ENCODE peak calls at places on chromosomes 6 and 20, in seven cellular contexts. One of them, this sample, is unnamed.
A peak's percentile ranks its signal among the peaks of the same experiment; 100 is the strongest.

GRCh38 chr20:17859616-17860232 is 108.9 kb downstream of the SNX5 start:
- DNase-seq in breast epithelium: no peak
- DNase-seq in transverse colon: no peak
- DNase-seq in foreskin fibroblast: no peak
- DNase-seq in CD4-positive, alpha-beta memory T cell: peak; percentile 22
- DNase-seq in epithelial cell of esophagus: no peak
- DNase-seq in left ventricle myocardium inferior: peak; percentile 44
- DNase-seq in this sample: no peak

GRCh38 chr6:40545954-40546353 is 41.2 kb downstream of the LRFN2 start:
- DNase-seq in breast epithelium: no peak
- DNase-seq in transverse colon: no peak
- DNase-seq in foreskin fibroblast: no peak
- DNase-seq in CD4-positive, alpha-beta memory T cell: no peak
- DNase-seq in epithelial cell of esophagus: no peak
- DNase-seq in left ventricle myocardium inferior: no peak
- DNase-seq in this sample: no peak

GRCh38 chr6:154960299-154960796 is 34.8 kb upstream of the TIAM2 start:
- DNase-seq in breast epithelium: no peak
- DNase-seq in transverse colon: peak; percentile 60
- DNase-seq in foreskin fibroblast: no peak
- DNase-seq in CD4-positive, alpha-beta memory T cell: no peak
- DNase-seq in epithelial cell of esophagus: no peak
- DNase-seq in left ventricle myocardium inferior: peak; percentile 19
- DNase-seq in this sample: no peak

GRCh38 chr6:1436334-1437306 is 47.2 kb downstream of the FOXF2 start:
- DNase-seq in breast epithelium: no peak
- DNase-seq in transverse colon: peak; percentile 31
- DNase-seq in foreskin fibroblast: peak; percentile 61
- DNase-seq in CD4-positive, alpha-beta memory T cell: peak; percentile 52
- DNase-seq in epithelial cell of esophagus: peak; percentile 69
- DNase-seq in left ventricle myocardium inferior: no peak
- DNase-seq in this sample: peak; percentile 64

GRCh38 chr6:42498473-42499128 is 46.9 kb upstream of the TRERF1 start:
- DNase-seq in breast epithelium: no peak
- DNase-seq in transverse colon: peak; percentile 28
- DNase-seq in foreskin fibroblast: no peak
- DNase-seq in CD4-positive, alpha-beta memory T cell: no peak
- DNase-seq in epithelial cell of esophagus: no peak
- DNase-seq in left ventricle myocardium inferior: peak; percentile 37
- DNase-seq in this sample: no peak

GRCh38 chr20:57716202-57716601 is 6.4 kb upstream of the PMEPA1 start:
- DNase-seq in breast epithelium: no peak
- DNase-seq in transverse colon: no peak
- DNase-seq in foreskin fibroblast: peak; percentile 67
- DNase-seq in CD4-positive, alpha-beta memory T cell: no peak
- DNase-seq in epithelial cell of esophagus: peak; percentile 89
- DNase-seq in left ventricle myocardium inferior: no peak
- DNase-seq in this sample: no peak

GRCh38 chr20:16904751-16905150 is 156.6 kb downstream of the OTOR start:
- DNase-seq in breast epithelium: no peak
- DNase-seq in transverse colon: no peak
- DNase-seq in foreskin fibroblast: no peak
- DNase-seq in CD4-positive, alpha-beta memory T cell: no peak
- DNase-seq in epithelial cell of esophagus: no peak
- DNase-seq in left ventricle myocardium inferior: no peak
- DNase-seq in this sample: no peak

GRCh38 chr6:4133941-4134838 is 1.2 kb downstream of the ECI2 start:
- DNase-seq in breast epithelium: no peak
- DNase-seq in transverse colon: peak; percentile 29
- DNase-seq in foreskin fibroblast: no peak
- DNase-seq in CD4-positive, alpha-beta memory T cell: peak; percentile 19
- DNase-seq in epithelial cell of esophagus: peak; percentile 11
- DNase-seq in left ventricle myocardium inferior: peak; percentile 26
- DNase-seq in this sample: peak; percentile 43

GRCh38 chr6:115675443-115675842 is 385.2 kb downstream of the FRK start:
- DNase-seq in breast epithelium: no peak
- DNase-seq in transverse colon: no peak
- DNase-seq in foreskin fibroblast: no peak
- DNase-seq in CD4-positive, alpha-beta memory T cell: no peak
- DNase-seq in epithelial cell of esophagus: no peak
- DNase-seq in left ventricle myocardium inferior: no peak
- DNase-seq in this sample: no peak

GRCh38 chr6:38571721-38572120 is 68.0 kb downstream of the BTBD9 start:
- DNase-seq in breast epithelium: no peak
- DNase-seq in transverse colon: no peak
- DNase-seq in foreskin fibroblast: no peak
- DNase-seq in CD4-positive, alpha-beta memory T cell: no peak
- DNase-seq in epithelial cell of esophagus: no peak
- DNase-seq in left ventricle myocardium inferior: no peak
- DNase-seq in this sample: no peak

GRCh38 chr6:692356-692851 is 535 bp downstream of the EXOC2 start:
- DNase-seq in breast epithelium: no peak
- DNase-seq in transverse colon: peak; percentile 64
- DNase-seq in foreskin fibroblast: peak; percentile 24
- DNase-seq in CD4-positive, alpha-beta memory T cell: peak; percentile 81
- DNase-seq in epithelial cell of esophagus: peak; percentile 79
- DNase-seq in left ventricle myocardium inferior: peak; percentile 37
- DNase-seq in this sample: peak; percentile 78

GRCh38 chr20:3459881-3460307 is 10.9 kb upstream of the ATRN start:
- DNase-seq in breast epithelium: no peak
- DNase-seq in transverse colon: no peak
- DNase-seq in foreskin fibroblast: no peak
- DNase-seq in CD4-positive, alpha-beta memory T cell: no peak
- DNase-seq in epithelial cell of esophagus: no peak
- DNase-seq in left ventricle myocardium inferior: no peak
- DNase-seq in this sample: no peak

GRCh38 chr6:3575166-3575565 is 118.3 kb upstream of the SLC22A23 start:
- DNase-seq in breast epithelium: no peak
- DNase-seq in transverse colon: no peak
- DNase-seq in foreskin fibroblast: no peak
- DNase-seq in CD4-positive, alpha-beta memory T cell: no peak
- DNase-seq in epithelial cell of esophagus: no peak
- DNase-seq in left ventricle myocardium inferior: no peak
- DNase-seq in this sample: no peak

GRCh38 chr20:61808497-61808896 is 257.2 kb downstream of the TAF4 start:
- DNase-seq in breast epithelium: no peak
- DNase-seq in transverse colon: no peak
- DNase-seq in foreskin fibroblast: no peak
- DNase-seq in CD4-positive, alpha-beta memory T cell: no peak
- DNase-seq in epithelial cell of esophagus: no peak
- DNase-seq in left ventricle myocardium inferior: no peak
- DNase-seq in this sample: no peak

GRCh38 chr6:107179004-107179403 is 63.7 kb upstream of the BEND3 start:
- DNase-seq in breast epithelium: no peak
- DNase-seq in transverse colon: no peak
- DNase-seq in foreskin fibroblast: peak; percentile 10
- DNase-seq in CD4-positive, alpha-beta memory T cell: no peak
- DNase-seq in epithelial cell of esophagus: peak; percentile 39
- DNase-seq in left ventricle myocardium inferior: no peak
- DNase-seq in this sample: peak; percentile 12

GRCh38 chr6:159109391-159109790 is 59.8 kb upstream of the FNDC1 start:
- DNase-seq in breast epithelium: no peak
- DNase-seq in transverse colon: no peak
- DNase-seq in foreskin fibroblast: no peak
- DNase-seq in CD4-positive, alpha-beta memory T cell: no peak
- DNase-seq in epithelial cell of esophagus: no peak
- DNase-seq in left ventricle myocardium inferior: no peak
- DNase-seq in this sample: no peak

GRCh38 chr6:22892452-22892851 is 323.1 kb downstream of the HDGFL1 start:
- DNase-seq in breast epithelium: no peak
- DNase-seq in transverse colon: no peak
- DNase-seq in foreskin fibroblast: peak; percentile 83
- DNase-seq in CD4-positive, alpha-beta memory T cell: no peak
- DNase-seq in epithelial cell of esophagus: peak; percentile 97
- DNase-seq in left ventricle myocardium inferior: no peak
- DNase-seq in this sample: no peak

GRCh38 chr6:136347847-136348246 is 58.2 kb upstream of the BCLAF1 start:
- DNase-seq in breast epithelium: no peak
- DNase-seq in transverse colon: no peak
- DNase-seq in foreskin fibroblast: peak; percentile 6
- DNase-seq in CD4-positive, alpha-beta memory T cell: no peak
- DNase-seq in epithelial cell of esophagus: peak; percentile 82
- DNase-seq in left ventricle myocardium inferior: no peak
- DNase-seq in this sample: no peak

GRCh38 chr6:148513145-148514071 is 170.8 kb downstream of the SASH1 start:
- DNase-seq in breast epithelium: no peak
- DNase-seq in transverse colon: no peak
- DNase-seq in foreskin fibroblast: peak; percentile 71
- DNase-seq in CD4-positive, alpha-beta memory T cell: no peak
- DNase-seq in epithelial cell of esophagus: no peak
- DNase-seq in left ventricle myocardium inferior: no peak
- DNase-seq in this sample: no peak

GRCh38 chr6:151088599-151088935 is 151.2 kb upstream of the AKAP12 start:
- DNase-seq in breast epithelium: no peak
- DNase-seq in transverse colon: no peak
- DNase-seq in foreskin fibroblast: no peak
- DNase-seq in CD4-positive, alpha-beta memory T cell: no peak
- DNase-seq in epithelial cell of esophagus: no peak
- DNase-seq in left ventricle myocardium inferior: no peak
- DNase-seq in this sample: no peak

DNA sequence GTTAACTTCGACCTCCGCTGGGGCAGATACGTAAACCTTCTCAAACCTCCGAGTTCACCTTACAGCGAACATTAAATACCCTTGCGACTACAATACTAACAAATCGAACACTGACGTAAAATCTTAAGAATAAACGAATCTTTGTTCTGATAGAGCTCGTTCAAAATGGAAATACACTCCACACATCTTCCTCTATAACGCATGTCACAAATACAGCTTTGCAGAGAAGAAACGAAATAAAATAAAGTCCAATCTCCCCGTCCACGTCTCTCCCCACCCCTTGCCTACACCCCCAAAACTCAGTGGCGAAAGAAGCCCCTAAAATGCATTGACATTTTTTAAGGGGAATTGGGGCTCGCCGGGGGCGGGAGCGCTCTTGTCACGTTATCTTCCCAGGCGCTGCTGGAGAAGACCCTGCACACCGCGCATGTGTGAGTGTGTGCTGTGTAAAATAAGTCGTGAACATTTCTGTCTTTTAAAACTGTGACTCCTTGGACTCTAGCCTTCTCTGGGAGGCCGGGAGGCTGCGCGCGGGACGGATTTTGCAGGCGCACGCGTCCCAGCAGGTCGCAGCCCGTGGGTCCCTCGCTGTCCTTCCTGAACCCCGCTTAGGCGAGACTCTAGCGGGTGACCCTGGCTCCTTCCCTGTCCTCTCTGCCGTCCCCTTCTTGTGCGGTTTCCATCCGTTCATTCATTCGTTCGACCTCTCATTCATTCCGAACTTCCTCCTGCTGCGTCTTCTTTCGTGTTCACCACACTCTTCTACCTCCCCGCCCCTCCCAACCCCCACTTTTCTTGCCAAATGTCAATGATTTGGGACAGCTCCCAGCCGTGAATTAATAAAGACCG is 2.4 kb downstream of the NRN1 start:
- DNase-seq in breast epithelium: no peak
- DNase-seq in transverse colon: no peak
- DNase-seq in foreskin fibroblast: no peak
- DNase-seq in CD4-positive, alpha-beta memory T cell: no peak
- DNase-seq in epithelial cell of esophagus: no peak
- DNase-seq in left ventricle myocardium inferior: no peak
- DNase-seq in this sample: no peak
- H3K4me3 ChIP-seq in breast epithelium: peak overlapping the region; percentile 57
- H3K4me3 ChIP-seq in transverse colon: peak overlapping the region; percentile 47
- H3K4me3 ChIP-seq in foreskin fibroblast: peak overlapping the region; percentile 7
- H3K4me3 ChIP-seq in CD4-positive, alpha-beta memory T cell: peak overlapping the region; percentile 0
- H3K4me3 ChIP-seq in epithelial cell of esophagus: no peak overlapping the region
- H3K4me3 ChIP-seq in left ventricle myocardium inferior: peak overlapping the region; percentile 64
- H3K4me3 ChIP-seq in this sample: peak overlapping the region; percentile 2

DNA sequence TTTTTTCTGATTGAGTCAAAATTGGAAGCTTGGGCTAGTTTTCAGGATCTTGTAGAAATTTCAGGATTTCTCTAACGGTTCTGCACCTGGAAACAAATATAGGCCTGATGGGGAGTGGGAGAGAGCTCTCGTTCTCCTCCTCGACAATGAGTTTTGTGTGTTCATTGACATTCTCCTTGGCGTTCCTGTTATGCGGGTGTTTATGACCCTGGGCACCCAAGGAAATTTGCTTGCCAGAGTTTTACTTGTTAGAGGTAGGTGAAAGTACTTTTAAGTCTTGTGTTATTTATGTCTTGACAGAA is 2.2 kb downstream of the ASXL1 start:
- DNase-seq in breast epithelium: no peak
- DNase-seq in transverse colon: no peak
- DNase-seq in foreskin fibroblast: no peak
- DNase-seq in CD4-positive, alpha-beta memory T cell: no peak
- DNase-seq in epithelial cell of esophagus: no peak
- DNase-seq in left ventricle myocardium inferior: no peak
- DNase-seq in this sample: no peak
- H3K4me3 ChIP-seq in breast epithelium: peak overlapping the region; percentile 81
- H3K4me3 ChIP-seq in transverse colon: peak overlapping the region; percentile 99
- H3K4me3 ChIP-seq in foreskin fibroblast: peak overlapping the region; percentile 75
- H3K4me3 ChIP-seq in CD4-positive, alpha-beta memory T cell: peak overlapping the region; percentile 77
- H3K4me3 ChIP-seq in epithelial cell of esophagus: peak overlapping the region; percentile 92
- H3K4me3 ChIP-seq in left ventricle myocardium inferior: peak overlapping the region; percentile 97
- H3K4me3 ChIP-seq in this sample: peak overlapping the region; percentile 93

GRCh38 chr6:75494290-75494689 is 690 bp upstream of the FILIP1 start:
- DNase-seq in breast epithelium: no peak
- DNase-seq in transverse colon: no peak
- DNase-seq in foreskin fibroblast: no peak
- DNase-seq in CD4-positive, alpha-beta memory T cell: no peak
- DNase-seq in epithelial cell of esophagus: no peak
- DNase-seq in left ventricle myocardium inferior: no peak
- DNase-seq in this sample: no peak

GRCh38 chr6:75492769-75493168 is 831 bp downstream of the FILIP1 start:
- DNase-seq in breast epithelium: no peak
- DNase-seq in transverse colon: no peak
- DNase-seq in foreskin fibroblast: no peak
- DNase-seq in CD4-positive, alpha-beta memory T cell: no peak
- DNase-seq in epithelial cell of esophagus: no peak
- DNase-seq in left ventricle myocardium inferior: no peak
- DNase-seq in this sample: peak; percentile 75

GRCh38 chr6:75489025-75489424 is 4.6 kb downstream of the FILIP1 start:
- DNase-seq in breast epithelium: no peak
- DNase-seq in transverse colon: no peak
- DNase-seq in foreskin fibroblast: no peak
- DNase-seq in CD4-positive, alpha-beta memory T cell: no peak
- DNase-seq in epithelial cell of esophagus: no peak
- DNase-seq in left ventricle myocardium inferior: no peak
- DNase-seq in this sample: no peak

GRCh38 chr6:75493400-75494064 is at the start of gene FILIP1:
- DNase-seq in breast epithelium: no peak
- DNase-seq in transverse colon: peak; percentile 11
- DNase-seq in foreskin fibroblast: peak; percentile 45
- DNase-seq in CD4-positive, alpha-beta memory T cell: no peak
- DNase-seq in epithelial cell of esophagus: peak; percentile 12
- DNase-seq in left ventricle myocardium inferior: peak; percentile 59
- DNase-seq in this sample: peak; percentile 18

GRCh38 chr6:75491302-75491701 is 2.3 kb downstream of the FILIP1 start:
- DNase-seq in breast epithelium: no peak
- DNase-seq in transverse colon: no peak
- DNase-seq in foreskin fibroblast: no peak
- DNase-seq in CD4-positive, alpha-beta memory T cell: no peak
- DNase-seq in epithelial cell of esophagus: no peak
- DNase-seq in left ventricle myocardium inferior: no peak
- DNase-seq in this sample: no peak
- H3K4me3 ChIP-seq in breast epithelium: peak overlapping the region; percentile 40
- H3K4me3 ChIP-seq in transverse colon: peak overlapping the region; percentile 38
- H3K4me3 ChIP-seq in foreskin fibroblast: no peak overlapping the region
- H3K4me3 ChIP-seq in CD4-positive, alpha-beta memory T cell: no peak overlapping the region
- H3K4me3 ChIP-seq in epithelial cell of esophagus: no peak overlapping the region
- H3K4me3 ChIP-seq in left ventricle myocardium inferior: peak overlapping the region; percentile 71
- H3K4me3 ChIP-seq in this sample: no peak overlapping the region

GRCh38 chr20:45254867-45255266 is 503 bp upstream of the SLPI start:
- DNase-seq in breast epithelium: no peak
- DNase-seq in transverse colon: no peak
- DNase-seq in foreskin fibroblast: peak; percentile 20
- DNase-seq in CD4-positive, alpha-beta memory T cell: no peak
- DNase-seq in epithelial cell of esophagus: peak; percentile 92
- DNase-seq in left ventricle myocardium inferior: no peak
- DNase-seq in this sample: peak; percentile 39
- H3K4me3 ChIP-seq in breast epithelium: no peak overlapping the region
- H3K4me3 ChIP-seq in transverse colon: no peak overlapping the region
- H3K4me3 ChIP-seq in foreskin fibroblast: no peak overlapping the region
- H3K4me3 ChIP-seq in CD4-positive, alpha-beta memory T cell: no peak overlapping the region
- H3K4me3 ChIP-seq in epithelial cell of esophagus: peak overlapping the region; percentile 63
- H3K4me3 ChIP-seq in left ventricle myocardium inferior: no peak overlapping the region
- H3K4me3 ChIP-seq in this sample: no peak overlapping the region